ENCODE peak calls at places on chromosomes 12 and 14, in ten cellular contexts. R is activated CD8-positive, alpha-beta memory T cell treated with anti-CD3 and anti-CD28 coated beads for 48 hours; O is frontal cortex; W is suprapubic skin; J is fibroblast of pulmonary artery; L is NCI-H1694 treated with DMSO at 0.1 percent for 48 hours; G is HT-29; N is non-pigmented ciliary epithelial cell; K is mammary epithelial cell; D is GDM1. E is an unnamed sample.

GRCh38 chr14:55303646-55304277 is 32.5 kb downstream of the FBXO34 start:
- DNase-seq in R (no peak), O (no peak), W (no peak), J (peak), L (no peak), G (no peak), N (no peak), K (peak), D (no peak), E (no peak)

GRCh38 chr12:1864867-1865266 is 44.5 kb downstream of the LRTM2 start:
- DNase-seq in R (no peak), O (no peak), W (no peak), J (no peak), L (no peak), G (no peak), N (no peak), K (no peak), D (no peak), E (no peak)

GRCh38 chr14:56309198-56309597 is 191.0 kb downstream of the PELI2 start:
- DNase-seq in R (no peak), O (no peak), W (no peak), J (no peak), L (no peak), G (no peak), N (no peak), K (no peak), D (no peak), E (no peak)

GRCh38 chr12:102883204-102883799 is 33.7 kb downstream of the PAH start:
- DNase-seq in R (no peak), O (peak), W (no peak), J (peak), L (peak), G (peak), N (no peak), K (peak), D (peak), E (peak)

GRCh38 chr12:54054442-54055332 is 1.1 kb downstream of the HOXC4 start:
- DNase-seq in R (no peak), O (no peak), W (no peak), J (no peak), L (no peak), G (no peak), N (no peak), K (no peak), D (no peak), E (no peak)

GRCh38 chr12:111761099-111761498 is 5.6 kb upstream of the ALDH2 start:
- DNase-seq in R (no peak), O (no peak), W (no peak), J (no peak), L (no peak), G (no peak), N (no peak), K (no peak), D (no peak), E (no peak)

GRCh38 chr12:24948452-24948815 is 467 bp downstream of the BCAT1 start:
- DNase-seq in R (no peak), O (no peak), W (no peak), J (peak), L (peak), G (no peak), N (no peak), K (peak), D (no peak), E (no peak)

GRCh38 chr12:132323171-132324010 is 6.0 kb downstream of the GALNT9 start:
- DNase-seq in R (no peak), O (no peak), W (no peak), J (no peak), L (no peak), G (no peak), N (no peak), K (no peak), D (no peak), E (no peak)

GRCh38 chr12:12719496-12719895 is 2.3 kb downstream of the CDKN1B start:
- DNase-seq in R (no peak), O (no peak), W (no peak), J (no peak), L (peak), G (peak), N (no peak), K (peak), D (no peak), E (peak)

GRCh38 chr12:9087087-9087835 is 28.5 kb downstream of the A2M start:
- DNase-seq in R (no peak), O (no peak), W (no peak), J (no peak), L (no peak), G (no peak), N (no peak), K (no peak), D (no peak), E (no peak)

GRCh38 chr14:89452281-89452680 is 35.2 kb upstream of the FOXN3 start:
- DNase-seq in R (no peak), O (no peak), W (no peak), J (no peak), L (no peak), G (no peak), N (no peak), K (no peak), D (no peak), E (no peak)